ENCODE peak calls at places on chromosomes 1 and 21, in eight cellular contexts. One of them, this sample, is unnamed.

GRCh38 chr1:40806724-40807675 is 23.4 kb downstream of the KCNQ4 start:
- DNase-seq in activated naive CD4-positive, alpha-beta T cell treated with Interleukin-2 at 50 U/mL for 16 hours: no peak
- DNase-seq in small intestine: no peak
- DNase-seq in AG08395: no peak
- DNase-seq in activated T-helper 1 cell treated with anti-CD3 and anti-CD28 coated beads, Interleukin-12 subunit alpha, Interleukin-12 subunit beta, Interleukin-2, Interleukin-4 antibody, amounts not matched to agents 30 ng/mL and 10 ng/mL and 1 ng/mL, durations not matched to agents 14 hours and 24 hours and 36 hours: no peak
- DNase-seq in iPS-NIHi11: no peak
- DNase-seq in activated effector memory CD4-positive, alpha-beta T cell treated with anti-CD3 and anti-CD28 coated beads, Interleukin-2, amount 50 U/mL, for 16 hours: no peak
- DNase-seq in GDM1: no peak
- DNase-seq in this sample: no peak

GRCh38 chr1:204216880-204217647 is 3.3 kb upstream of the GOLT1A start:
- DNase-seq in AG08395: no peak
- DNase-seq in activated naive CD4-positive, alpha-beta T cell treated with Interleukin-2 at 50 U/mL for 16 hours: no peak
- DNase-seq in GDM1: no peak
- DNase-seq in small intestine: no peak
- DNase-seq in activated T-helper 1 cell treated with anti-CD3 and anti-CD28 coated beads, Interleukin-12 subunit alpha, Interleukin-12 subunit beta, Interleukin-2, Interleukin-4 antibody, amounts not matched to agents 30 ng/mL and 10 ng/mL and 1 ng/mL, durations not matched to agents 14 hours and 24 hours and 36 hours: no peak
- DNase-seq in iPS-NIHi11: no peak
- DNase-seq in activated effector memory CD4-positive, alpha-beta T cell treated with anti-CD3 and anti-CD28 coated beads, Interleukin-2, amount 50 U/mL, for 16 hours: no peak
- DNase-seq in this sample: no peak

GRCh38 chr1:179091691-179092165 is 9.9 kb downstream of the TOR3A start:
- DNase-seq in small intestine: no peak
- DNase-seq in iPS-NIHi11: no peak
- DNase-seq in activated T-helper 1 cell treated with anti-CD3 and anti-CD28 coated beads, Interleukin-12 subunit alpha, Interleukin-12 subunit beta, Interleukin-2, Interleukin-4 antibody, amounts not matched to agents 30 ng/mL and 10 ng/mL and 1 ng/mL, durations not matched to agents 14 hours and 24 hours and 36 hours: no peak
- DNase-seq in GDM1: no peak
- DNase-seq in AG08395: peak
- DNase-seq in activated effector memory CD4-positive, alpha-beta T cell treated with anti-CD3 and anti-CD28 coated beads, Interleukin-2, amount 50 U/mL, for 16 hours: no peak
- DNase-seq in activated naive CD4-positive, alpha-beta T cell treated with Interleukin-2 at 50 U/mL for 16 hours: no peak
- DNase-seq in this sample: no peak

GRCh38 chr1:198806861-198807260 is 168.0 kb downstream of the PTPRC start:
- DNase-seq in activated T-helper 1 cell treated with anti-CD3 and anti-CD28 coated beads, Interleukin-12 subunit alpha, Interleukin-12 subunit beta, Interleukin-2, Interleukin-4 antibody, amounts not matched to agents 30 ng/mL and 10 ng/mL and 1 ng/mL, durations not matched to agents 14 hours and 24 hours and 36 hours: no peak
- DNase-seq in GDM1: no peak
- DNase-seq in AG08395: no peak
- DNase-seq in iPS-NIHi11: no peak
- DNase-seq in activated effector memory CD4-positive, alpha-beta T cell treated with anti-CD3 and anti-CD28 coated beads, Interleukin-2, amount 50 U/mL, for 16 hours: no peak
- DNase-seq in activated naive CD4-positive, alpha-beta T cell treated with Interleukin-2 at 50 U/mL for 16 hours: no peak
- DNase-seq in small intestine: no peak
- DNase-seq in this sample: no peak

GRCh38 chr1:156407344-156407743 is 38.3 kb downstream of the RHBG start:
- DNase-seq in GDM1: no peak
- DNase-seq in AG08395: no peak
- DNase-seq in small intestine: no peak
- DNase-seq in iPS-NIHi11: peak
- DNase-seq in activated naive CD4-positive, alpha-beta T cell treated with Interleukin-2 at 50 U/mL for 16 hours: no peak
- DNase-seq in activated effector memory CD4-positive, alpha-beta T cell treated with anti-CD3 and anti-CD28 coated beads, Interleukin-2, amount 50 U/mL, for 16 hours: no peak
- DNase-seq in activated T-helper 1 cell treated with anti-CD3 and anti-CD28 coated beads, Interleukin-12 subunit alpha, Interleukin-12 subunit beta, Interleukin-2, Interleukin-4 antibody, amounts not matched to agents 30 ng/mL and 10 ng/mL and 1 ng/mL, durations not matched to agents 14 hours and 24 hours and 36 hours: no peak
- DNase-seq in this sample: no peak

GRCh38 chr21:39384674-39385298 is 35.9 kb upstream of the HMGN1 start:
- DNase-seq in AG08395: no peak
- DNase-seq in GDM1: peak
- DNase-seq in activated naive CD4-positive, alpha-beta T cell treated with Interleukin-2 at 50 U/mL for 16 hours: no peak
- DNase-seq in iPS-NIHi11: no peak
- DNase-seq in activated effector memory CD4-positive, alpha-beta T cell treated with anti-CD3 and anti-CD28 coated beads, Interleukin-2, amount 50 U/mL, for 16 hours: no peak
- DNase-seq in small intestine: peak
- DNase-seq in activated T-helper 1 cell treated with anti-CD3 and anti-CD28 coated beads, Interleukin-12 subunit alpha, Interleukin-12 subunit beta, Interleukin-2, Interleukin-4 antibody, amounts not matched to agents 30 ng/mL and 10 ng/mL and 1 ng/mL, durations not matched to agents 14 hours and 24 hours and 36 hours: no peak
- DNase-seq in this sample: no peak

GRCh38 chr1:24696756-24697330 is 48.4 kb upstream of the CLIC4 start:
- DNase-seq in activated naive CD4-positive, alpha-beta T cell treated with Interleukin-2 at 50 U/mL for 16 hours: no peak
- DNase-seq in activated effector memory CD4-positive, alpha-beta T cell treated with anti-CD3 and anti-CD28 coated beads, Interleukin-2, amount 50 U/mL, for 16 hours: no peak
- DNase-seq in small intestine: no peak
- DNase-seq in activated T-helper 1 cell treated with anti-CD3 and anti-CD28 coated beads, Interleukin-12 subunit alpha, Interleukin-12 subunit beta, Interleukin-2, Interleukin-4 antibody, amounts not matched to agents 30 ng/mL and 10 ng/mL and 1 ng/mL, durations not matched to agents 14 hours and 24 hours and 36 hours: no peak
- DNase-seq in iPS-NIHi11: no peak
- DNase-seq in AG08395: no peak
- DNase-seq in GDM1: no peak
- DNase-seq in this sample: no peak

GRCh38 chr1:47561523-47562007 is 123.7 kb downstream of the FOXD2 start:
- DNase-seq in activated effector memory CD4-positive, alpha-beta T cell treated with anti-CD3 and anti-CD28 coated beads, Interleukin-2, amount 50 U/mL, for 16 hours: no peak
- DNase-seq in iPS-NIHi11: no peak
- DNase-seq in activated naive CD4-positive, alpha-beta T cell treated with Interleukin-2 at 50 U/mL for 16 hours: no peak
- DNase-seq in AG08395: no peak
- DNase-seq in activated T-helper 1 cell treated with anti-CD3 and anti-CD28 coated beads, Interleukin-12 subunit alpha, Interleukin-12 subunit beta, Interleukin-2, Interleukin-4 antibody, amounts not matched to agents 30 ng/mL and 10 ng/mL and 1 ng/mL, durations not matched to agents 14 hours and 24 hours and 36 hours: no peak
- DNase-seq in small intestine: no peak
- DNase-seq in GDM1: no peak
- DNase-seq in this sample: no peak

GRCh38 chr1:230143534-230143933 is 76.5 kb downstream of the GALNT2 start:
- DNase-seq in GDM1: no peak
- DNase-seq in AG08395: no peak
- DNase-seq in small intestine: no peak
- DNase-seq in iPS-NIHi11: no peak
- DNase-seq in activated T-helper 1 cell treated with anti-CD3 and anti-CD28 coated beads, Interleukin-12 subunit alpha, Interleukin-12 subunit beta, Interleukin-2, Interleukin-4 antibody, amounts not matched to agents 30 ng/mL and 10 ng/mL and 1 ng/mL, durations not matched to agents 14 hours and 24 hours and 36 hours: no peak
- DNase-seq in activated naive CD4-positive, alpha-beta T cell treated with Interleukin-2 at 50 U/mL for 16 hours: no peak
- DNase-seq in activated effector memory CD4-positive, alpha-beta T cell treated with anti-CD3 and anti-CD28 coated beads, Interleukin-2, amount 50 U/mL, for 16 hours: no peak
- DNase-seq in this sample: no peak

GRCh38 chr1:68808351-68808750 is 311.5 kb upstream of the DEPDC1 start:
- DNase-seq in GDM1: no peak
- DNase-seq in activated effector memory CD4-positive, alpha-beta T cell treated with anti-CD3 and anti-CD28 coated beads, Interleukin-2, amount 50 U/mL, for 16 hours: no peak
- DNase-seq in small intestine: no peak
- DNase-seq in iPS-NIHi11: peak
- DNase-seq in AG08395: no peak
- DNase-seq in activated T-helper 1 cell treated with anti-CD3 and anti-CD28 coated beads, Interleukin-12 subunit alpha, Interleukin-12 subunit beta, Interleukin-2, Interleukin-4 antibody, amounts not matched to agents 30 ng/mL and 10 ng/mL and 1 ng/mL, durations not matched to agents 14 hours and 24 hours and 36 hours: no peak
- DNase-seq in activated naive CD4-positive, alpha-beta T cell treated with Interleukin-2 at 50 U/mL for 16 hours: no peak
- DNase-seq in this sample: no peak

GRCh38 chr1:19425643-19426245 is 59.6 kb downstream of the CAPZB start:
- DNase-seq in small intestine: peak
- DNase-seq in activated effector memory CD4-positive, alpha-beta T cell treated with anti-CD3 and anti-CD28 coated beads, Interleukin-2, amount 50 U/mL, for 16 hours: no peak
- DNase-seq in iPS-NIHi11: no peak
- DNase-seq in GDM1: no peak
- DNase-seq in activated naive CD4-positive, alpha-beta T cell treated with Interleukin-2 at 50 U/mL for 16 hours: no peak
- DNase-seq in activated T-helper 1 cell treated with anti-CD3 and anti-CD28 coated beads, Interleukin-12 subunit alpha, Interleukin-12 subunit beta, Interleukin-2, Interleukin-4 antibody, amounts not matched to agents 30 ng/mL and 10 ng/mL and 1 ng/mL, durations not matched to agents 14 hours and 24 hours and 36 hours: no peak
- DNase-seq in AG08395: no peak
- DNase-seq in this sample: no peak

GRCh38 chr1:6523566-6523965 is 30.7 kb downstream of the NOL9 start:
- DNase-seq in small intestine: peak
- DNase-seq in activated naive CD4-positive, alpha-beta T cell treated with Interleukin-2 at 50 U/mL for 16 hours: no peak
- DNase-seq in iPS-NIHi11: peak
- DNase-seq in AG08395: peak
- DNase-seq in GDM1: no peak
- DNase-seq in activated effector memory CD4-positive, alpha-beta T cell treated with anti-CD3 and anti-CD28 coated beads, Interleukin-2, amount 50 U/mL, for 16 hours: no peak
- DNase-seq in activated T-helper 1 cell treated with anti-CD3 and anti-CD28 coated beads, Interleukin-12 subunit alpha, Interleukin-12 subunit beta, Interleukin-2, Interleukin-4 antibody, amounts not matched to agents 30 ng/mL and 10 ng/mL and 1 ng/mL, durations not matched to agents 14 hours and 24 hours and 36 hours: no peak
- DNase-seq in this sample: no peak

GRCh38 chr21:24290151-24290833 is 1317.0 kb downstream of the MRPL39 start:
- DNase-seq in activated T-helper 1 cell treated with anti-CD3 and anti-CD28 coated beads, Interleukin-12 subunit alpha, Interleukin-12 subunit beta, Interleukin-2, Interleukin-4 antibody, amounts not matched to agents 30 ng/mL and 10 ng/mL and 1 ng/mL, durations not matched to agents 14 hours and 24 hours and 36 hours: peak
- DNase-seq in activated naive CD4-positive, alpha-beta T cell treated with Interleukin-2 at 50 U/mL for 16 hours: peak
- DNase-seq in small intestine: no peak
- DNase-seq in iPS-NIHi11: no peak
- DNase-seq in activated effector memory CD4-positive, alpha-beta T cell treated with anti-CD3 and anti-CD28 coated beads, Interleukin-2, amount 50 U/mL, for 16 hours: peak
- DNase-seq in GDM1: peak
- DNase-seq in AG08395: no peak
- DNase-seq in this sample: no peak

GRCh38 chr1:6603851-6604558 is 1.3 kb upstream of the KLHL21 start:
- DNase-seq in activated T-helper 1 cell treated with anti-CD3 and anti-CD28 coated beads, Interleukin-12 subunit alpha, Interleukin-12 subunit beta, Interleukin-2, Interleukin-4 antibody, amounts not matched to agents 30 ng/mL and 10 ng/mL and 1 ng/mL, durations not matched to agents 14 hours and 24 hours and 36 hours: no peak
- DNase-seq in activated naive CD4-positive, alpha-beta T cell treated with Interleukin-2 at 50 U/mL for 16 hours: peak
- DNase-seq in GDM1: no peak
- DNase-seq in iPS-NIHi11: no peak
- DNase-seq in activated effector memory CD4-positive, alpha-beta T cell treated with anti-CD3 and anti-CD28 coated beads, Interleukin-2, amount 50 U/mL, for 16 hours: peak
- DNase-seq in AG08395: peak
- DNase-seq in small intestine: no peak
- DNase-seq in this sample: peak

GRCh38 chr21:37642493-37642892 is 273.8 kb downstream of the KCNJ6 start:
- DNase-seq in activated effector memory CD4-positive, alpha-beta T cell treated with anti-CD3 and anti-CD28 coated beads, Interleukin-2, amount 50 U/mL, for 16 hours: no peak
- DNase-seq in activated T-helper 1 cell treated with anti-CD3 and anti-CD28 coated beads, Interleukin-12 subunit alpha, Interleukin-12 subunit beta, Interleukin-2, Interleukin-4 antibody, amounts not matched to agents 30 ng/mL and 10 ng/mL and 1 ng/mL, durations not matched to agents 14 hours and 24 hours and 36 hours: peak
- DNase-seq in small intestine: peak
- DNase-seq in activated naive CD4-positive, alpha-beta T cell treated with Interleukin-2 at 50 U/mL for 16 hours: peak
- DNase-seq in iPS-NIHi11: peak
- DNase-seq in GDM1: no peak
- DNase-seq in AG08395: no peak
- DNase-seq in this sample: no peak

GRCh38 chr1:23357112-23357908 is 12.3 kb downstream of the ZNF436 start:
- DNase-seq in iPS-NIHi11: peak
- DNase-seq in activated effector memory CD4-positive, alpha-beta T cell treated with anti-CD3 and anti-CD28 coated beads, Interleukin-2, amount 50 U/mL, for 16 hours: no peak
- DNase-seq in activated naive CD4-positive, alpha-beta T cell treated with Interleukin-2 at 50 U/mL for 16 hours: no peak
- DNase-seq in activated T-helper 1 cell treated with anti-CD3 and anti-CD28 coated beads, Interleukin-12 subunit alpha, Interleukin-12 subunit beta, Interleukin-2, Interleukin-4 antibody, amounts not matched to agents 30 ng/mL and 10 ng/mL and 1 ng/mL, durations not matched to agents 14 hours and 24 hours and 36 hours: no peak
- DNase-seq in AG08395: no peak
- DNase-seq in small intestine: no peak
- DNase-seq in GDM1: no peak
- DNase-seq in this sample: no peak

GRCh38 chr1:180571060-180571831 is 12.5 kb downstream of the OVAAL start:
- DNase-seq in AG08395: peak
- DNase-seq in GDM1: no peak
- DNase-seq in activated effector memory CD4-positive, alpha-beta T cell treated with anti-CD3 and anti-CD28 coated beads, Interleukin-2, amount 50 U/mL, for 16 hours: no peak
- DNase-seq in activated naive CD4-positive, alpha-beta T cell treated with Interleukin-2 at 50 U/mL for 16 hours: no peak
- DNase-seq in small intestine: no peak
- DNase-seq in iPS-NIHi11: no peak
- DNase-seq in activated T-helper 1 cell treated with anti-CD3 and anti-CD28 coated beads, Interleukin-12 subunit alpha, Interleukin-12 subunit beta, Interleukin-2, Interleukin-4 antibody, amounts not matched to agents 30 ng/mL and 10 ng/mL and 1 ng/mL, durations not matched to agents 14 hours and 24 hours and 36 hours: no peak
- DNase-seq in this sample: no peak

GRCh38 chr1:17307329-17307728 is 668 bp upstream of the PADI4 start:
- DNase-seq in activated effector memory CD4-positive, alpha-beta T cell treated with anti-CD3 and anti-CD28 coated beads, Interleukin-2, amount 50 U/mL, for 16 hours: no peak
- DNase-seq in iPS-NIHi11: no peak
- DNase-seq in GDM1: no peak
- DNase-seq in AG08395: no peak
- DNase-seq in activated naive CD4-positive, alpha-beta T cell treated with Interleukin-2 at 50 U/mL for 16 hours: no peak
- DNase-seq in activated T-helper 1 cell treated with anti-CD3 and anti-CD28 coated beads, Interleukin-12 subunit alpha, Interleukin-12 subunit beta, Interleukin-2, Interleukin-4 antibody, amounts not matched to agents 30 ng/mL and 10 ng/mL and 1 ng/mL, durations not matched to agents 14 hours and 24 hours and 36 hours: no peak
- DNase-seq in small intestine: no peak
- DNase-seq in this sample: no peak

GRCh38 chr1:227388771-227389170 is 70.5 kb upstream of the CDC42BPA start:
- DNase-seq in activated effector memory CD4-positive, alpha-beta T cell treated with anti-CD3 and anti-CD28 coated beads, Interleukin-2, amount 50 U/mL, for 16 hours: no peak
- DNase-seq in iPS-NIHi11: no peak
- DNase-seq in AG08395: no peak
- DNase-seq in activated naive CD4-positive, alpha-beta T cell treated with Interleukin-2 at 50 U/mL for 16 hours: no peak
- DNase-seq in GDM1: no peak
- DNase-seq in small intestine: no peak
- DNase-seq in activated T-helper 1 cell treated with anti-CD3 and anti-CD28 coated beads, Interleukin-12 subunit alpha, Interleukin-12 subunit beta, Interleukin-2, Interleukin-4 antibody, amounts not matched to agents 30 ng/mL and 10 ng/mL and 1 ng/mL, durations not matched to agents 14 hours and 24 hours and 36 hours: no peak
- DNase-seq in this sample: no peak

GRCh38 chr1:246043556-246043955 is 463.5 kb downstream of the SMYD3 start:
- DNase-seq in activated naive CD4-positive, alpha-beta T cell treated with Interleukin-2 at 50 U/mL for 16 hours: no peak
- DNase-seq in iPS-NIHi11: no peak
- DNase-seq in activated effector memory CD4-positive, alpha-beta T cell treated with anti-CD3 and anti-CD28 coated beads, Interleukin-2, amount 50 U/mL, for 16 hours: no peak
- DNase-seq in AG08395: no peak
- DNase-seq in GDM1: no peak
- DNase-seq in small intestine: no peak
- DNase-seq in activated T-helper 1 cell treated with anti-CD3 and anti-CD28 coated beads, Interleukin-12 subunit alpha, Interleukin-12 subunit beta, Interleukin-2, Interleukin-4 antibody, amounts not matched to agents 30 ng/mL and 10 ng/mL and 1 ng/mL, durations not matched to agents 14 hours and 24 hours and 36 hours: no peak
- DNase-seq in this sample: no peak

GRCh38 chr1:96559181-96559580 is 162.4 kb upstream of the PTBP2 start:
- DNase-seq in iPS-NIHi11: no peak
- DNase-seq in activated naive CD4-positive, alpha-beta T cell treated with Interleukin-2 at 50 U/mL for 16 hours: no peak
- DNase-seq in activated T-helper 1 cell treated with anti-CD3 and anti-CD28 coated beads, Interleukin-12 subunit alpha, Interleukin-12 subunit beta, Interleukin-2, Interleukin-4 antibody, amounts not matched to agents 30 ng/mL and 10 ng/mL and 1 ng/mL, durations not matched to agents 14 hours and 24 hours and 36 hours: no peak
- DNase-seq in GDM1: no peak
- DNase-seq in small intestine: no peak
- DNase-seq in AG08395: no peak
- DNase-seq in activated effector memory CD4-positive, alpha-beta T cell treated with anti-CD3 and anti-CD28 coated beads, Interleukin-2, amount 50 U/mL, for 16 hours: no peak
- DNase-seq in this sample: no peak

GRCh38 chr21:35737899-35738341 is 322.4 kb downstream of the SETD4 start:
- DNase-seq in AG08395: peak
- DNase-seq in iPS-NIHi11: no peak
- DNase-seq in small intestine: no peak
- DNase-seq in activated effector memory CD4-positive, alpha-beta T cell treated with anti-CD3 and anti-CD28 coated beads, Interleukin-2, amount 50 U/mL, for 16 hours: no peak
- DNase-seq in activated T-helper 1 cell treated with anti-CD3 and anti-CD28 coated beads, Interleukin-12 subunit alpha, Interleukin-12 subunit beta, Interleukin-2, Interleukin-4 antibody, amounts not matched to agents 30 ng/mL and 10 ng/mL and 1 ng/mL, durations not matched to agents 14 hours and 24 hours and 36 hours: no peak
- DNase-seq in activated naive CD4-positive, alpha-beta T cell treated with Interleukin-2 at 50 U/mL for 16 hours: no peak
- DNase-seq in GDM1: no peak
- DNase-seq in this sample: no peak

GRCh38 chr1:1432566-1432950 is 2.9 kb upstream of the VWA1 start:
- DNase-seq in GDM1: no peak
- DNase-seq in AG08395: no peak
- DNase-seq in activated effector memory CD4-positive, alpha-beta T cell treated with anti-CD3 and anti-CD28 coated beads, Interleukin-2, amount 50 U/mL, for 16 hours: no peak
- DNase-seq in iPS-NIHi11: peak
- DNase-seq in small intestine: no peak
- DNase-seq in activated T-helper 1 cell treated with anti-CD3 and anti-CD28 coated beads, Interleukin-12 subunit alpha, Interleukin-12 subunit beta, Interleukin-2, Interleukin-4 antibody, amounts not matched to agents 30 ng/mL and 10 ng/mL and 1 ng/mL, durations not matched to agents 14 hours and 24 hours and 36 hours: no peak
- DNase-seq in activated naive CD4-positive, alpha-beta T cell treated with Interleukin-2 at 50 U/mL for 16 hours: no peak
- DNase-seq in this sample: no peak

GRCh38 chr21:14383596-14384210 is 757 bp upstream of the HSPA13 start:
- DNase-seq in small intestine: peak
- DNase-seq in activated T-helper 1 cell treated with anti-CD3 and anti-CD28 coated beads, Interleukin-12 subunit alpha, Interleukin-12 subunit beta, Interleukin-2, Interleukin-4 antibody, amounts not matched to agents 30 ng/mL and 10 ng/mL and 1 ng/mL, durations not matched to agents 14 hours and 24 hours and 36 hours: no peak
- DNase-seq in GDM1: no peak
- DNase-seq in AG08395: peak
- DNase-seq in activated effector memory CD4-positive, alpha-beta T cell treated with anti-CD3 and anti-CD28 coated beads, Interleukin-2, amount 50 U/mL, for 16 hours: no peak
- DNase-seq in activated naive CD4-positive, alpha-beta T cell treated with Interleukin-2 at 50 U/mL for 16 hours: no peak
- DNase-seq in iPS-NIHi11: no peak
- DNase-seq in this sample: no peak

GRCh38 chr21:44736291-44737004 is 25.1 kb upstream of the TSPEAR start:
- DNase-seq in iPS-NIHi11: no peak
- DNase-seq in activated effector memory CD4-positive, alpha-beta T cell treated with anti-CD3 and anti-CD28 coated beads, Interleukin-2, amount 50 U/mL, for 16 hours: peak
- DNase-seq in activated T-helper 1 cell treated with anti-CD3 and anti-CD28 coated beads, Interleukin-12 subunit alpha, Interleukin-12 subunit beta, Interleukin-2, Interleukin-4 antibody, amounts not matched to agents 30 ng/mL and 10 ng/mL and 1 ng/mL, durations not matched to agents 14 hours and 24 hours and 36 hours: no peak
- DNase-seq in GDM1: no peak
- DNase-seq in AG08395: no peak
- DNase-seq in activated naive CD4-positive, alpha-beta T cell treated with Interleukin-2 at 50 U/mL for 16 hours: no peak
- DNase-seq in small intestine: peak
- DNase-seq in this sample: peak

GRCh38 chr21:17105972-17106371 is 406.9 kb upstream of the CXADR start:
- DNase-seq in GDM1: no peak
- DNase-seq in activated T-helper 1 cell treated with anti-CD3 and anti-CD28 coated beads, Interleukin-12 subunit alpha, Interleukin-12 subunit beta, Interleukin-2, Interleukin-4 antibody, amounts not matched to agents 30 ng/mL and 10 ng/mL and 1 ng/mL, durations not matched to agents 14 hours and 24 hours and 36 hours: no peak
- DNase-seq in activated effector memory CD4-positive, alpha-beta T cell treated with anti-CD3 and anti-CD28 coated beads, Interleukin-2, amount 50 U/mL, for 16 hours: no peak
- DNase-seq in activated naive CD4-positive, alpha-beta T cell treated with Interleukin-2 at 50 U/mL for 16 hours: no peak
- DNase-seq in iPS-NIHi11: no peak
- DNase-seq in AG08395: no peak
- DNase-seq in small intestine: no peak
- DNase-seq in this sample: no peak

GRCh38 chr1:219523411-219523810 is 89.5 kb downstream of the ZC3H11B start:
- DNase-seq in small intestine: no peak
- DNase-seq in activated T-helper 1 cell treated with anti-CD3 and anti-CD28 coated beads, Interleukin-12 subunit alpha, Interleukin-12 subunit beta, Interleukin-2, Interleukin-4 antibody, amounts not matched to agents 30 ng/mL and 10 ng/mL and 1 ng/mL, durations not matched to agents 14 hours and 24 hours and 36 hours: no peak
- DNase-seq in AG08395: no peak
- DNase-seq in iPS-NIHi11: no peak
- DNase-seq in GDM1: no peak
- DNase-seq in activated effector memory CD4-positive, alpha-beta T cell treated with anti-CD3 and anti-CD28 coated beads, Interleukin-2, amount 50 U/mL, for 16 hours: no peak
- DNase-seq in activated naive CD4-positive, alpha-beta T cell treated with Interleukin-2 at 50 U/mL for 16 hours: no peak
- DNase-seq in this sample: no peak

GRCh38 chr1:226606311-226607267 is 58.0 kb downstream of the STUM start:
- DNase-seq in iPS-NIHi11: no peak
- DNase-seq in activated effector memory CD4-positive, alpha-beta T cell treated with anti-CD3 and anti-CD28 coated beads, Interleukin-2, amount 50 U/mL, for 16 hours: peak
- DNase-seq in activated naive CD4-positive, alpha-beta T cell treated with Interleukin-2 at 50 U/mL for 16 hours: no peak
- DNase-seq in AG08395: no peak
- DNase-seq in small intestine: no peak
- DNase-seq in activated T-helper 1 cell treated with anti-CD3 and anti-CD28 coated beads, Interleukin-12 subunit alpha, Interleukin-12 subunit beta, Interleukin-2, Interleukin-4 antibody, amounts not matched to agents 30 ng/mL and 10 ng/mL and 1 ng/mL, durations not matched to agents 14 hours and 24 hours and 36 hours: no peak
- DNase-seq in GDM1: no peak
- DNase-seq in this sample: peak

GRCh38 chr1:177092001-177092400 is 72.5 kb downstream of the ASTN1 start:
- DNase-seq in activated naive CD4-positive, alpha-beta T cell treated with Interleukin-2 at 50 U/mL for 16 hours: no peak
- DNase-seq in iPS-NIHi11: no peak
- DNase-seq in activated T-helper 1 cell treated with anti-CD3 and anti-CD28 coated beads, Interleukin-12 subunit alpha, Interleukin-12 subunit beta, Interleukin-2, Interleukin-4 antibody, amounts not matched to agents 30 ng/mL and 10 ng/mL and 1 ng/mL, durations not matched to agents 14 hours and 24 hours and 36 hours: no peak
- DNase-seq in activated effector memory CD4-positive, alpha-beta T cell treated with anti-CD3 and anti-CD28 coated beads, Interleukin-2, amount 50 U/mL, for 16 hours: no peak
- DNase-seq in small intestine: no peak
- DNase-seq in GDM1: no peak
- DNase-seq in AG08395: no peak
- DNase-seq in this sample: no peak